ENCODE peak calls at places on chromosomes 13 and 19, in ten cellular contexts. I is thoracic aorta, J is upper lobe of right lung, K is psoas muscle, O is heart right ventricle, R is fibroblast of lung, Q is sigmoid colon, M is cardiac muscle cell, Z is uterus, V is tibial artery. G is an unnamed sample.

GRCh38 chr13:80342541-80343371 is 1.8 kb upstream of the SPRY2 start:
- DNase-seq in M (peak; percentile 87), K (peak; percentile 92), R (peak; percentile 77), I (no peak), O (peak; percentile 86), Q (peak; percentile 90), Z (peak; percentile 71), J (peak; percentile 94), V (peak; percentile 80), G (no peak)

GRCh38 chr19:55253264-55253663 is 5.6 kb downstream of the PPP6R1 start:
- DNase-seq in I (no peak), M (no peak), O (no peak), V (no peak), Z (no peak), J (no peak), R (no peak), K (peak; percentile 14), Q (no peak), G (no peak)

GRCh38 chr19:53982056-53982455 is 9.4 kb upstream of the CACNG6 start:
- DNase-seq in Z (no peak), Q (no peak), J (no peak), I (no peak), R (no peak), O (no peak), V (no peak), M (peak; percentile 41), K (no peak), G (no peak)

GRCh38 chr13:58587183-58587582 is 955.6 kb downstream of the PCDH17 start:
- DNase-seq in I (no peak), M (no peak), R (no peak), Z (no peak), Q (no peak), K (no peak), V (no peak), J (no peak), O (no peak), G (no peak)

GRCh38 chr13:85419611-85420010 is 379.6 kb downstream of the SLITRK6 start:
- DNase-seq in J (no peak), M (no peak), Q (no peak), Z (no peak), K (no peak), I (no peak), V (no peak), R (no peak), O (no peak), G (no peak)

GRCh38 chr13:34078334-34078999 is 260.5 kb downstream of the RFC3 start:
- DNase-seq in O (no peak), I (no peak), M (no peak), Q (no peak), J (no peak), V (no peak), Z (no peak), R (no peak), K (no peak), G (no peak)

GRCh38 chr13:27667946-27668345 is 46.3 kb downstream of the POLR1D start:
- DNase-seq in R (no peak), K (peak; percentile 52), O (peak; percentile 32), J (no peak), Q (no peak), V (no peak), Z (no peak), M (peak; percentile 63), I (no peak), G (no peak)

GRCh38 chr13:32086366-32086765 is 54.8 kb downstream of the FRY start:
- DNase-seq in K (no peak), V (no peak), J (no peak), R (peak; percentile 15), Z (peak; percentile 30), O (peak; percentile 23), I (no peak), Q (no peak), M (no peak), G (no peak)

GRCh38 chr13:94967183-94968039 is 255.1 kb upstream of the SOX21 start:
- DNase-seq in R (peak; percentile 17), V (no peak), K (no peak), O (no peak), Z (no peak), J (no peak), Q (no peak), M (peak; percentile 56), I (no peak), G (no peak)

GRCh38 chr13:68850160-68850559 is 1257.5 kb upstream of the ATXN8OS start:
- DNase-seq in I (no peak), Z (no peak), O (no peak), Q (no peak), M (no peak), R (no peak), K (no peak), J (no peak), V (no peak), G (no peak)

GRCh38 chr13:33441015-33441414 is 155.5 kb upstream of the STARD13 start:
- DNase-seq in K (no peak), Z (no peak), V (no peak), R (peak; percentile 34), J (no peak), Q (no peak), I (no peak), M (peak; percentile 37), O (no peak), G (no peak)

GRCh38 chr19:49983645-49984229 is 22.8 kb upstream of the SIGLEC11 start:
- DNase-seq in Z (peak; percentile 48), I (peak; percentile 38), Q (no peak), V (peak; percentile 54), K (peak; percentile 75), R (peak; percentile 39), M (peak; percentile 73), O (peak; percentile 41), J (no peak), G (no peak)

GRCh38 chr13:33728271-33729037 is 89.5 kb upstream of the RFC3 start:
- DNase-seq in Q (peak; percentile 65), O (peak; percentile 56), Z (peak; percentile 37), R (peak; percentile 8), K (peak; percentile 55), I (no peak), M (no peak), J (no peak), V (peak; percentile 22), G (no peak)

GRCh38 chr13:110230661-110231347 is 76.2 kb downstream of the COL4A1 start:
- DNase-seq in Q (peak; percentile 61), K (peak; percentile 45), I (no peak), Z (no peak), V (no peak), M (no peak), J (no peak), R (no peak), O (no peak), G (no peak)

GRCh38 chr19:44573647-44574046 is 39.7 kb upstream of the IGSF23 start:
- DNase-seq in R (peak; percentile 20), Z (no peak), K (no peak), M (no peak), Q (no peak), I (no peak), V (no peak), J (no peak), O (no peak), G (no peak)

GRCh38 chr13:48491423-48492122 is 41.3 kb downstream of the RCBTB2 start:
- DNase-seq in O (no peak), M (no peak), Q (no peak), Z (no peak), K (no peak), I (no peak), R (no peak), J (no peak), V (no peak), G (no peak)

GRCh38 chr19:50835785-50836542 is 2.6 kb upstream of the KLK15 start:
- DNase-seq in M (peak; percentile 86), Z (no peak), K (peak; percentile 59), O (peak; percentile 46), J (peak; percentile 89), V (no peak), I (no peak), Q (peak; percentile 78), R (peak; percentile 35), G (no peak)

GRCh38 chr19:46787331-46788100 is 878 bp downstream of the SLC1A5 start:
- DNase-seq in M (peak; percentile 65), Q (peak; percentile 87), J (peak; percentile 84), I (no peak), K (peak; percentile 83), V (peak; percentile 71), R (peak; percentile 74), O (peak; percentile 44), Z (peak; percentile 62), G (no peak)

GRCh38 chr19:5913739-5914357 is at the start of gene CAPS:
- DNase-seq in M (no peak), K (no peak), Z (no peak), R (peak; percentile 69), O (no peak), J (peak; percentile 89), V (peak; percentile 42), I (no peak), Q (peak; percentile 86), G (no peak)

GRCh38 chr19:17089238-17089637 is 13.7 kb downstream of the MYO9B start:
- DNase-seq in Q (no peak), K (no peak), V (no peak), J (no peak), Z (peak; percentile 56), I (no peak), R (peak; percentile 93), M (no peak), O (no peak), G (no peak)
- H3K4me1 ChIP-seq in Q (peaks cover 83% of the 10 kb centered on the region), K (no peaks in the 10 kb centered on the region), V (peaks cover 42% of the 10 kb centered on the region), J (peaks cover 16% of the 10 kb centered on the region), Z (no peaks in the 10 kb centered on the region), I (peaks cover 96% of the 10 kb centered on the region), R (peaks cover 23% of the 10 kb centered on the region), M (no peaks in the 10 kb centered on the region), O (peaks cover 11% of the 10 kb centered on the region), G (peaks cover 6% of the 10 kb centered on the region)

GRCh38 chr13:74847966-74848365 is 634.0 kb downstream of the TBC1D4 start:
- DNase-seq in I (no peak), M (no peak), Z (no peak), K (no peak), J (no peak), Q (no peak), R (no peak), O (no peak), V (no peak), G (no peak)
- H3K9me3 ChIP-seq in I (peaks cover 4% of the 10 kb centered on the region), M (no peaks in the 10 kb centered on the region), Z (no peaks in the 10 kb centered on the region), K (peaks cover 11% of the 10 kb centered on the region), J (peaks cover 4% of the 10 kb centered on the region), Q (no peaks in the 10 kb centered on the region), R (no peaks in the 10 kb centered on the region), O (peaks cover 3% of the 10 kb centered on the region), V (no peaks in the 10 kb centered on the region), G (no peaks in the 10 kb centered on the region)

DNA sequence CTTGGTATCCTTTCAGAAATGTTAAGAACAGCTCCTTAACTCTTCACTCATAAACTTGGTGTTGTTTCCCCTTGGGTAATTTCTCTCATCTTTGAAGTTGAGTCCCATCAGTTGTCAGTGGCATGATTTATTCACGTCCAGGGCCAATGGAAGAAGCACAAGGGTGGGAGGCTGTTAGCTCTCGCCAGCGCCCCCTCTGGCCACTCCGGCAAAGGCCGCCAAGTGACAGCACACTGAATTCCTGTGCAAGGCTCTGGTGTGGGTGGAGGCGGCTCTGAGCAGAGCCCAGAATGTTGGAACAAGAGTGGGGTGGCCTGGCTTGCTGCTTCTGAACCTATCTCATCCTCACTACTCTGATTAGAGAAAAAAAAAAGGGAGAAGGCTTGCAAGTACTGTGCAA is 13.1 kb upstream of the MEDAG start:
- DNase-seq in V (peak; percentile 79), I (no peak), K (peak; percentile 85), O (no peak), J (no peak), R (peak; percentile 45), M (peak; percentile 42), Z (peak; percentile 71), Q (no peak), G (no peak)
- TF ChIP-seq CTCF in V (peak; percentile 33), I (peak; percentile 34), K (peak; percentile 8), O (peak; percentile 37), J (peak; percentile 31), R (peak; percentile 48), M (peak; percentile 76), Z (peak; percentile 54), Q (no peak), G (no peak)

GRCh38 chr13:45335397-45336024 is 5.5 kb downstream of the TPT1 start:
- DNase-seq in R (no peak), K (no peak), Z (no peak), I (no peak), O (no peak), J (no peak), M (no peak), Q (no peak), V (no peak), G (no peak)
- H3K4me1 ChIP-seq in R (peaks cover 17% of the 10 kb centered on the region), K (peaks cover 90% of the 10 kb centered on the region), Z (peaks cover 6% of the 10 kb centered on the region), I (peaks cover 93% of the 10 kb centered on the region), O (peaks cover 56% of the 10 kb centered on the region), J (peaks cover 78% of the 10 kb centered on the region), M (peaks cover 16% of the 10 kb centered on the region), Q (peaks cover 73% of the 10 kb centered on the region), V (peaks cover 66% of the 10 kb centered on the region), G (peaks cover 15% of the 10 kb centered on the region)

G was measured in esophagus squamous epithelium.